ENCODE peak calls at places on chromosomes 4 and X, in five cellular contexts. Z is effector memory CD4-positive, alpha-beta T cell; L is CD8-positive, alpha-beta memory T cell; E is uterus; F is NT2/D1. P is an unnamed sample.

GRCh38 chrX:149527705-149528104 is 13.1 kb upstream of the EOLA1 start:
- DNase-seq in Z (no peak), E (no peak), L (peak; percentile 36), F (no peak), P (no peak)

GRCh38 chr4:17515724-17516407 is 901 bp downstream of the CLRN2 start:
- DNase-seq in F (no peak), Z (no peak), E (no peak), L (no peak), P (no peak)

GRCh38 chrX:74450803-74451449 is 29.6 kb downstream of the SLC16A2 start:
- DNase-seq in Z (no peak), L (no peak), E (no peak), F (no peak), P (peak; percentile 44)

GRCh38 chr4:134622194-134622593 is 420.6 kb upstream of the PABPC4L start:
- DNase-seq in F (no peak), L (no peak), Z (no peak), E (no peak), P (no peak)

GRCh38 chr4:115113382-115114106 is at the start of gene NDST4:
- DNase-seq in Z (no peak), F (no peak), E (no peak), L (no peak), P (peak; percentile 4)

GRCh38 chr4:73869130-73870055 is at the start of gene CXCL1:
- DNase-seq in Z (no peak), E (peak; percentile 20), L (no peak), F (no peak), P (peak; percentile 18)

GRCh38 chrX:54921427-54922021 is 900 bp downstream of the TRO start:
- DNase-seq in L (peak; percentile 5), F (peak; percentile 43), Z (no peak), E (peak; percentile 63), P (peak; percentile 3)

GRCh38 chrX:41491267-41492004 is 44.3 kb downstream of the NYX start:
- DNase-seq in Z (no peak), F (peak; percentile 70), L (no peak), E (no peak), P (peak; percentile 70)

GRCh38 chrX:13487731-13488505 is 81.5 kb upstream of the EGFL6 start:
- DNase-seq in Z (peak; percentile 15), E (peak; percentile 37), F (peak; percentile 63), L (peak; percentile 44), P (peak; percentile 60)

GRCh38 chr4:118953276-118953675 is 64.6 kb downstream of the SYNPO2 start:
- DNase-seq in L (no peak), Z (no peak), E (no peak), F (no peak), P (no peak)

GRCh38 chr4:82084747-82085146 is 289.0 kb downstream of the HNRNPD start:
- DNase-seq in E (no peak), Z (no peak), L (no peak), F (no peak), P (no peak)

GRCh38 chrX:133776072-133776471 is 209.3 kb downstream of the GPC3 start:
- DNase-seq in E (no peak), Z (no peak), L (no peak), F (no peak), P (no peak)

GRCh38 chr4:100952590-100952989 is 394.7 kb downstream of the PPP3CA start:
- DNase-seq in L (no peak), Z (no peak), E (no peak), F (no peak), P (no peak)

GRCh38 chr4:2411786-2412510 is 6.5 kb downstream of the ZFYVE28 start:
- DNase-seq in Z (no peak), E (no peak), F (no peak), L (no peak), P (no peak)

GRCh38 chr4:73735231-73735630 is 5.1 kb upstream of the CXCL8 start:
- DNase-seq in L (no peak), E (no peak), Z (no peak), F (no peak), P (peak; percentile 36)

GRCh38 chrX:119041175-119041574 is 31.6 kb upstream of the CT47C1 start:
- DNase-seq in Z (no peak), E (peak; percentile 66), L (no peak), F (no peak), P (peak; percentile 1)

GRCh38 chr4:41569957-41570356 is 32.0 kb downstream of the LIMCH1 start:
- DNase-seq in F (no peak), L (no peak), Z (no peak), E (no peak), P (no peak)

GRCh38 chrX:108070891-108071290 is 20.5 kb downstream of the PSMD10 start:
- DNase-seq in F (no peak), Z (no peak), L (no peak), E (no peak), P (no peak)

GRCh38 chr4:10028910-10029309 is 7.6 kb upstream of the SLC2A9 start:
- DNase-seq in F (no peak), L (no peak), E (no peak), Z (no peak), P (no peak)

GRCh38 chrX:129983575-129984131 is 1.2 kb downstream of the BCORL1 start:
- DNase-seq in Z (no peak), L (no peak), E (peak; percentile 22), F (no peak), P (no peak)

GRCh38 chr4:3752022-3752421 is 14.2 kb upstream of the ADRA2C start:
- DNase-seq in L (no peak), F (no peak), Z (no peak), E (no peak), P (no peak)

GRCh38 chr4:143728171-143728570 is 27.7 kb upstream of the FREM3 start:
- DNase-seq in E (no peak), Z (no peak), F (no peak), L (no peak), P (no peak)

GRCh38 chrX:63751481-63751880 is 33.5 kb downstream of the ARHGEF9 start:
- DNase-seq in F (no peak), Z (no peak), L (no peak), E (no peak), P (no peak)

GRCh38 chrX:41337140-41337539 is 3.2 kb downstream of the DDX3X start:
- DNase-seq in E (no peak), L (no peak), F (no peak), Z (no peak), P (no peak)

GRCh38 chrX:41259516-41259915 is 74.4 kb upstream of the DDX3X start:
- DNase-seq in E (no peak), Z (no peak), F (no peak), L (no peak), P (no peak)

GRCh38 chrX:111259559-111259958 is 10.7 kb downstream of the CAPN6 start:
- DNase-seq in Z (no peak), F (no peak), L (no peak), E (no peak), P (no peak)

GRCh38 chr4:15836362-15836761 is 58.2 kb downstream of the CD38 start:
- DNase-seq in L (no peak), F (no peak), E (no peak), Z (no peak), P (no peak)

GRCh38 chr4:173014836-173015235 is 153.8 kb upstream of the GALNT7 start:
- DNase-seq in L (no peak), F (no peak), Z (no peak), E (no peak), P (no peak)

GRCh38 chrX:108036298-108036973 is 8.4 kb upstream of the VSIG1 start:
- DNase-seq in Z (no peak), E (no peak), F (no peak), L (no peak), P (peak; percentile 70)

GRCh38 chr4:165208322-165208652 is 926 bp downstream of the KLHL2 start:
- DNase-seq in E (no peak), L (no peak), Z (no peak), F (no peak), P (no peak)
- H3K4me1 ChIP-seq in E (no peaks in the 10 kb centered on the region), L (peaks cover 43% of the 10 kb centered on the region), Z (peaks cover 8% of the 10 kb centered on the region), F (peaks cover 3% of the 10 kb centered on the region), P (peaks cover 56% of the 10 kb centered on the region)

GRCh38 chrX:131735127-131735526 is 191.3 kb downstream of the OR13H1 start:
- DNase-seq in L (no peak), Z (no peak), F (no peak), E (no peak), P (no peak)
- H3K36me3 ChIP-seq in L (no peaks in the 10 kb centered on the region), Z (no peaks in the 10 kb centered on the region), F (peaks cover 15% of the 10 kb centered on the region), E (no peaks in the 10 kb centered on the region), P (no peaks in the 10 kb centered on the region)

GRCh38 chr4:176794151-176794550 is 1.4 kb upstream of the VEGFC start:
- DNase-seq in E (no peak), Z (no peak), F (no peak), L (no peak), P (peak; percentile 56)
- H3K27me3 ChIP-seq in E (no peaks in the 10 kb centered on the region), Z (no peaks in the 10 kb centered on the region), F (peaks cover 31% of the 10 kb centered on the region), L (peaks cover 5% of the 10 kb centered on the region), P (no peaks in the 10 kb centered on the region)

DNA sequence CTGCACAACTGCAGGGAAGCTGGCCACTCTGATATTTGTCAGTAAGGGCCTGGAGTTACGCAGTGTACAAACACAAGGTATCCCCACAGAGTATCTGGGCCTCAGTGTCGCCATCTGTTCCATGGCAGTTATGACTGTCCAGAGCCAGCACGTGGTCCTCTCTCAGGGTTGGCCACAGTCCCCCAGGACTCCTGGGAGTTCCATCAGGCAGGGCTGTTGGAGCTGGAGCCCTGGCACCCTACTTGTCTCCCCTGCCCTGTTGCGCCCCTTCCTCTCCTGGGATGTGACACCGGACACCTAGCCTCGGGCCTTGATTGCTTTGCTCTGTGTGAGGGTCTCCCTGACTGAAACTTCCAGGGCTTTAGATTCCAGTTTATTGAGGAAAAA is 8.4 kb downstream of the HTRA3 start:
- DNase-seq in L (no peak), E (no peak), Z (no peak), F (no peak), P (no peak)
- H3K4me1 ChIP-seq in L (no peaks in the 10 kb centered on the region), E (peaks cover 4% of the 10 kb centered on the region), Z (no peaks in the 10 kb centered on the region), F (peaks cover 28% of the 10 kb centered on the region), P (peaks cover 21% of the 10 kb centered on the region)

GRCh38 chr4:53374777-53375258 is 2.6 kb upstream of the FIP1L1 start:
- DNase-seq in Z (no peak), L (no peak), F (no peak), E (no peak), P (no peak)
- H3K36me3 ChIP-seq in Z (no peaks in the 10 kb centered on the region), L (no peaks in the 10 kb centered on the region), F (peaks cover 4% of the 10 kb centered on the region), E (no peaks in the 10 kb centered on the region), P (peaks cover 10% of the 10 kb centered on the region)

DNA sequence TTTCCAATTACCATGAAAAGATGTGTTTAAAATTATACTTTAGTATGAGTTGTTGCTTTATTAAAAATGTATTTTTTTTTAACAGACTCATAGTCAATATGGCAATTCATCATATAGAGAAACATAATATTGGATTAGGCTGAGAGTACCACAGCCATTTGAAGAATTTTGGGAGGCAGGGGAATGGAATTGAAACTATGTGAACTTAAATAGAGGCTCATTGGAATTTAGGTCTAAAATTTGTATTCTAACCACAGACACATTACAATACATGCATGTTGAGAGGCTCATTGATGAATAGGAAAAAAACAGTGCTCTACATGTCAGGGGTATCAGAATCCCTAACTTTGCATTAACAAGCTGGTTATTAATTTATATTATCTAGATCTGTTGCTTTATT is 269.6 kb downstream of the DKK2 start:
- DNase-seq in L (no peak), Z (no peak), F (no peak), E (no peak), P (no peak)
- H3K27me3 ChIP-seq in L (no peaks in the 10 kb centered on the region), Z (no peaks in the 10 kb centered on the region), F (no peaks in the 10 kb centered on the region), E (no peaks in the 10 kb centered on the region), P (no peaks in the 10 kb centered on the region)

GRCh38 chr4:38765391-38765790 is 17.4 kb downstream of the TLR10 start:
- DNase-seq in L (no peak), F (no peak), Z (no peak), E (no peak), P (no peak)
- H3K4me1 ChIP-seq in L (no peaks in the 10 kb centered on the region), F (no peaks in the 10 kb centered on the region), Z (no peaks in the 10 kb centered on the region), E (no peaks in the 10 kb centered on the region), P (no peaks in the 10 kb centered on the region)

GRCh38 chr4:39754309-39754708 is 56.4 kb downstream of the UBE2K start:
- DNase-seq in L (no peak), F (no peak), E (no peak), Z (no peak), P (no peak)
- H3K36me3 ChIP-seq in L (peaks cover 17% of the 10 kb centered on the region), F (peaks cover 60% of the 10 kb centered on the region), E (no peaks in the 10 kb centered on the region), Z (peaks cover 18% of the 10 kb centered on the region), P (peaks cover 14% of the 10 kb centered on the region)